ENCODE peak calls at places on chromosome 3, in nine cellular contexts. O is left ventricle myocardium inferior, S is esophagus muscularis mucosa, Y is A549, W is aorta, A is GM06990, G is brain microvascular endothelial cell, V is psoas muscle, C is mesenchymal stem cell. R is an unnamed sample.
A peak's percentile ranks its signal among the peaks of the same experiment; 100 is the strongest.

GRCh38 chr3:195883801-195884200 is 24.6 kb downstream of the TNK2 start:
- DNase-seq in O (no peak), S (no peak), Y (no peak), W (peak; percentile 13), A (no peak), G (no peak), V (no peak), C (no peak), R (no peak)

GRCh38 chr3:193885832-193886231 is 250.1 kb upstream of the HES1 start:
- DNase-seq in O (no peak), S (no peak), Y (peak; percentile 21), W (no peak), A (no peak), G (no peak), V (no peak), C (no peak), R (no peak)

GRCh38 chr3:178255315-178255714 is 280.9 kb upstream of the KCNMB2 start:
- DNase-seq in O (no peak), S (no peak), Y (no peak), W (no peak), A (no peak), G (no peak), V (no peak), C (peak; percentile 36), R (no peak)

GRCh38 chr3:12178091-12178820 is 19.5 kb upstream of the TIMP4 start:
- DNase-seq in O (peak; percentile 57), S (no peak), Y (no peak), W (peak; percentile 78), A (no peak), G (peak; percentile 49), V (peak; percentile 52), C (peak; percentile 72), R (no peak)

GRCh38 chr3:21540265-21540664 is 210.7 kb downstream of the ZNF385D start:
- DNase-seq in O (no peak), S (no peak), Y (no peak), W (no peak), A (no peak), G (no peak), V (no peak), C (no peak), R (no peak)

GRCh38 chr3:182802413-182802812 is 9.1 kb downstream of the ATP11B start:
- DNase-seq in O (no peak), S (no peak), Y (peak; percentile 3), W (no peak), A (no peak), G (no peak), V (no peak), C (no peak), R (no peak)

GRCh38 chr3:45171283-45171682 is 25.1 kb upstream of the CDCP1 start:
- DNase-seq in O (no peak), S (no peak), Y (no peak), W (no peak), A (no peak), G (no peak), V (no peak), C (no peak), R (no peak)

GRCh38 chr3:72739521-72740466 is 108.5 kb downstream of the SHQ1 start:
- DNase-seq in O (no peak), S (no peak), Y (peak; percentile 35), W (no peak), A (no peak), G (peak; percentile 45), V (no peak), C (no peak), R (no peak)

GRCh38 chr3:10421996-10422395 is 83.4 kb downstream of the ATP2B2 start:
- DNase-seq in O (no peak), S (no peak), Y (no peak), W (no peak), A (no peak), G (no peak), V (no peak), C (no peak), R (no peak)

GRCh38 chr3:10419637-10420232 is 85.7 kb downstream of the ATP2B2 start:
- DNase-seq in O (no peak), S (no peak), Y (no peak), W (no peak), A (no peak), G (no peak), V (no peak), C (no peak), R (no peak)

GRCh38 chr3:10416730-10417300 is 88.6 kb downstream of the ATP2B2 start:
- DNase-seq in O (no peak), S (no peak), Y (no peak), W (no peak), A (no peak), G (no peak), V (no peak), C (no peak), R (no peak)

GRCh38 chr3:10420745-10421475 is 84.5 kb downstream of the ATP2B2 start:
- DNase-seq in O (no peak), S (no peak), Y (no peak), W (no peak), A (no peak), G (no peak), V (no peak), C (no peak), R (no peak)

DNA sequence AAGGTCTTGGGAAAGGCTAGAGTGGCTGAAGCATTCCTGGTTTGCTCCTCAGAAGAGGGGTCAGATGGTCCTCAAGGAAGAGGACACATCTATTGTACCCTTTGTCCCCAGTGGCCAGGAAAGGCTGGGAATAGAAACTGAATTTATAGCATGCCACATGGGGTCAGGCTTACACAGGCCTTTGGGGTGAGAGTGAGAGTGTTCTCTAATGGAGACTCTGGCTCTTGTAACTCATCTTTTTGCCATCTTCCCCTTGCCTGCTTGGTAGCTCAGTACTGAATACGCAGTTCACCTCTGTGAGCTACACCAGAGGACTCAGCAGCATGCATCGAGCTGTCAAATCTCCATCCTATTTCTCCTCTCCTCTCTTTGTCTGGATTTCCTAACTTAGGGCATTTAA is 87.5 kb downstream of the ATP2B2 start:
- DNase-seq in O (no peak), S (no peak), Y (peak; percentile 54), W (no peak), A (no peak), G (no peak), V (no peak), C (peak; percentile 27), R (peak; percentile 5)
- H3K4me3 ChIP-seq in O (no peak overlapping the region), S (no peak overlapping the region), Y (no peak overlapping the region), W (no peak overlapping the region), A (no peak overlapping the region), G (no peak overlapping the region), V (no peak overlapping the region), C (no peak overlapping the region), R (no peak overlapping the region)

DNA sequence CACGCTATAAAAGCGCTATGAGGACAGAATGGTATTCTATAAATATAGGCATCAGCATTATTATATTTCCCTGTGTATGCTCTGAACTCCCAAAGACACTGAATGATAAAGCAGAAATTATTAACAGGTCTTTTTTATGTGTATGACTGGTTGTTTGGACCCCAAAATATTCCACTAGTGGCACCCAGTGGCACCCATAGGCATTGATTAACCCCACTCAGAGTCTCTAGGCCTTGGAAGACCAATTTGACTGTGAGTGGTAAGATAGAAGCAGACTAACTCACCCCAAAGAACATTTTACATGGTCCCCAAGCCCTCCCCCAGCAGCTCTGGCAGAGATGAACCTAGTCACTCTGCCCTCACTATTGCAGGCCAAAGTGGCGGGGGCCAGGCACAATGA is 45.4 kb upstream of the UBE2E1 start:
- DNase-seq in O (no peak), S (no peak), Y (no peak), W (no peak), A (no peak), G (no peak), V (no peak), C (no peak), R (peak; percentile 53)
- H3K4me3 ChIP-seq in O (no peak overlapping the region), S (no peak overlapping the region), Y (no peak overlapping the region), W (no peak overlapping the region), A (no peak overlapping the region), G (no peak overlapping the region), V (no peak overlapping the region), C (no peak overlapping the region), R (no peak overlapping the region)

GRCh38 chr3:185822221-185822956 is 2.5 kb downstream of the IGF2BP2 start:
- DNase-seq in O (no peak), S (no peak), Y (no peak), W (no peak), A (no peak), G (no peak), V (no peak), C (peak; percentile 83), R (no peak)
- H3K4me3 ChIP-seq in O (peak overlapping the region; percentile 88), S (peak overlapping the region; percentile 82), Y (peak overlapping the region; percentile 91), W (no peak overlapping the region), A (no peak overlapping the region), G (peak overlapping the region; percentile 89), V (peak overlapping the region; percentile 73), C (no peak overlapping the region), R (peak overlapping the region; percentile 49)

DNA sequence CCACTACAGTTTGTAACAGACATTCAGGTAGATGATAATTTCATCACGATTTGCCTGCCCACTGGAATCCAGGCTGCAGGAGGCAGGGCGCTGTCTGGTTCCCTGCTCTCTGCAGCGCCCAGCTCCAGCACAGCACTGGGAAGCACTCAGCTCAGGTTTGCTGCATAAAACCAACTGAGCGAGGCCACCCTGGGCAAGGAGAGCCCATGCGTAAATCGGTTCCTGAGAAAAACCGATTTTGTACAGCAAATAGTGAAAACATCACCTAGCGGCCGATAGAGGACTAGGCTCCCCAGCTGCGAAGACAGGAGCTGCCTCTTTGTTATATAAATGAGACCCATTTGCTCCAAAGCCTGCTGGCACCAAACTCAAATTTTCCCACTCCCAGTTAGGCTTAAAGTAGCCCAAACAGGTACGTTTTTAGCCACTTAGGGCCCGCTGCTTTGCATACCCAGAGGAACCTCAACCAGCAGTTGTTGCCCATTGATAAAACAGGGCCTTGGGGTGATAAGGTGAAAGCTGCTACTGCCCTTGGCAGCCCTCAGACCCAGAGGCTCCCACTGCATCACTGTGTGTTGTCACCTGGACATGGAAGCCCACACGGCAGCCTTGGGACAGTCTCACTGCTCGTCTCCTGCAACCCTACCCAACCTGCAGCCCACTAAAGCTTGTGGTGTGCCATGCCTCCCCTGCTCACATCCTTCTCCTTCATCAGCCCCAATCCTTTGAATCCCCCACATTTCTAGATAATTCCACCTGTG is 47.5 kb downstream of the ALDH1L1 start:
- DNase-seq in O (no peak), S (peak; percentile 79), Y (peak; percentile 9), W (peak; percentile 35), A (no peak), G (peak; percentile 14), V (peak; percentile 4), C (peak; percentile 14), R (no peak)
- H3K4me3 ChIP-seq in O (no peak overlapping the region), S (no peak overlapping the region), Y (no peak overlapping the region), W (no peak overlapping the region), A (no peak overlapping the region), G (no peak overlapping the region), V (no peak overlapping the region), C (no peak overlapping the region), R (no peak overlapping the region)

GRCh38 chr3:152287898-152288576 is 19.3 kb downstream of the MBNL1 start:
- DNase-seq in O (no peak), S (no peak), Y (no peak), W (no peak), A (no peak), G (no peak), V (no peak), C (no peak), R (no peak)
- H3K4me3 ChIP-seq in O (peak overlapping the region; percentile 8), S (no peak overlapping the region), Y (no peak overlapping the region), W (no peak overlapping the region), A (no peak overlapping the region), G (no peak overlapping the region), V (peak overlapping the region; percentile 40), C (no peak overlapping the region), R (no peak overlapping the region)

GRCh38 chr3:50243552-50243895 is 7.5 kb downstream of the GNAI2 start:
- DNase-seq in O (no peak), S (no peak), Y (no peak), W (no peak), A (no peak), G (no peak), V (no peak), C (no peak), R (no peak)
- H3K4me3 ChIP-seq in O (peak overlapping the region; percentile 91), S (peak overlapping the region; percentile 25), Y (no peak overlapping the region), W (no peak overlapping the region), A (no peak overlapping the region), G (no peak overlapping the region), V (peak overlapping the region; percentile 29), C (no peak overlapping the region), R (no peak overlapping the region)

GRCh38 chr3:124862006-124862405 is 25.2 kb downstream of the ITGB5 start:
- DNase-seq in O (no peak), S (no peak), Y (no peak), W (no peak), A (no peak), G (no peak), V (no peak), C (no peak), R (peak; percentile 7)
- H3K4me3 ChIP-seq in O (no peak overlapping the region), S (no peak overlapping the region), Y (no peak overlapping the region), W (no peak overlapping the region), A (no peak overlapping the region), G (no peak overlapping the region), V (no peak overlapping the region), C (no peak overlapping the region), R (no peak overlapping the region)

R was measured in GM12865.